ENCODE peak calls at places on chromosomes 6 and 20, in seven cellular contexts. S, G, I, U, J, N and Z are unnamed samples.

GRCh38 chr6:18380165-18380564 is 7.0 kb upstream of the RNF144B start:
- DNase-seq in G (no peak), I (no peak), N (peak; percentile 31), U (peak; percentile 74), J (no peak), S (no peak), Z (no peak)

GRCh38 chr20:63180541-63181185 is 35.3 kb downstream of the YTHDF1 start:
- DNase-seq in G (no peak), U (no peak), J (no peak), S (no peak), I (no peak), N (no peak), Z (no peak)

GRCh38 chr6:72748759-72749158 is 126.9 kb downstream of the KCNQ5 start:
- DNase-seq in I (no peak), G (no peak), J (peak; percentile 81), S (no peak), U (peak; percentile 81), N (peak; percentile 87), Z (peak; percentile 89)

GRCh38 chr6:158605266-158605878 is 39.2 kb downstream of the DYNLT1 start:
- DNase-seq in G (peak; percentile 47), N (peak; percentile 77), U (peak; percentile 84), J (peak; percentile 68), S (peak; percentile 50), I (no peak), Z (peak; percentile 27)

GRCh38 chr6:117414770-117415169 is 11.0 kb downstream of the ROS1 start:
- DNase-seq in I (no peak), N (no peak), J (no peak), G (peak; percentile 79), U (peak; percentile 24), S (no peak), Z (no peak)

GRCh38 chr6:148934956-148935355 is 188.1 kb downstream of the UST start:
- DNase-seq in G (no peak), J (no peak), I (no peak), S (no peak), N (no peak), U (peak; percentile 48), Z (no peak)

GRCh38 chr6:32664827-32665362 is 1.6 kb downstream of the HLA-DQB1 start:
- DNase-seq in I (no peak), U (no peak), J (no peak), N (peak; percentile 14), S (no peak), G (no peak), Z (no peak)

GRCh38 chr20:10960416-10960815 is 286.6 kb upstream of the JAG1 start:
- DNase-seq in S (no peak), N (no peak), G (no peak), I (no peak), J (no peak), U (no peak), Z (no peak)

GRCh38 chr6:50826037-50826761 is 7.5 kb downstream of the TFAP2B start:
- DNase-seq in G (no peak), N (no peak), I (no peak), S (no peak), J (no peak), U (no peak), Z (no peak)